ENCODE peak calls at places on chromosomes 12 and 14, in five cellular contexts. O is KG1, D is NCI-H748 treated with DMSO at 0.1 percent for 48 hours, P is SHP77, M is DMS53. S is an unnamed sample.

GRCh38 chr14:58133739-58134138 is 18.3 kb downstream of the ARMH4 start:
- DNase-seq in M (peak; percentile 15), O (no peak), D (no peak), P (no peak), S (no peak)

GRCh38 chr12:20455001-20455706 is 86.8 kb downstream of the PDE3A start:
- DNase-seq in M (no peak), P (no peak), D (no peak), O (no peak), S (no peak)

GRCh38 chr12:84822541-84822940 is 90.1 kb downstream of the SLC6A15 start:
- DNase-seq in O (no peak), D (no peak), M (no peak), P (no peak), S (no peak)

GRCh38 chr14:64728106-64728505 is 23.9 kb downstream of the PLEKHG3 start:
- DNase-seq in P (no peak), O (no peak), D (no peak), M (no peak), S (no peak)

GRCh38 chr12:112868459-112869041 is 38.2 kb upstream of the OAS1 start:
- DNase-seq in O (no peak), M (peak; percentile 41), D (no peak), P (no peak), S (peak; percentile 33)

GRCh38 chr14:104215706-104216334 is 77.4 kb downstream of the KIF26A start:
- DNase-seq in O (no peak), D (no peak), M (no peak), P (no peak), S (no peak)

GRCh38 chr14:74825008-74825407 is 50.9 kb downstream of the PROX2 start:
- DNase-seq in D (no peak), O (no peak), P (no peak), M (no peak), S (no peak)

GRCh38 chr12:106123551-106123991 is 15.2 kb downstream of the NUAK1 start:
- DNase-seq in M (no peak), P (no peak), D (no peak), O (no peak), S (no peak)

GRCh38 chr12:116434155-116435065 is 124.8 kb upstream of the MAP1LC3B2 start:
- DNase-seq in O (no peak), D (no peak), P (peak; percentile 18), M (peak; percentile 85), S (peak; percentile 52)

GRCh38 chr12:1552171-1552570 is 42.2 kb downstream of the FBXL14 start:
- DNase-seq in M (no peak), O (no peak), D (no peak), P (no peak), S (no peak)

GRCh38 chr12:55728185-55728931 is 451 bp downstream of the CD63 start:
- DNase-seq in D (peak; percentile 22), M (peak; percentile 76), O (no peak), P (peak; percentile 13), S (peak; percentile 45)

GRCh38 chr14:67837011-67837624 is 17.5 kb downstream of the RAD51B start:
- DNase-seq in D (no peak), O (peak; percentile 53), M (peak; percentile 78), P (peak; percentile 58), S (peak; percentile 74)

GRCh38 chr14:69355955-69356321 is 42.2 kb downstream of the ERH start:
- DNase-seq in P (no peak), M (no peak), O (no peak), D (no peak), S (no peak)

GRCh38 chr12:124904306-124905098 is 9.9 kb downstream of the UBC start:
- DNase-seq in O (no peak), M (peak; percentile 90), D (no peak), P (peak; percentile 59), S (peak; percentile 87)

GRCh38 chr12:89236748-89237428 is 115.4 kb downstream of the DUSP6 start:
- DNase-seq in O (no peak), D (no peak), M (peak; percentile 91), P (no peak), S (peak; percentile 92)

GRCh38 chr14:106620368-106620767 is 1094.0 kb downstream of the TMEM121 start:
- DNase-seq in P (no peak), D (no peak), O (no peak), M (no peak), S (no peak)

GRCh38 chr12:24109381-24110039 is 160.0 kb upstream of the SOX5 start:
- DNase-seq in M (peak; percentile 98), D (peak; percentile 28), P (no peak), O (no peak), S (peak; percentile 10)

GRCh38 chr14:63901434-63902085 is 48.8 kb downstream of the SYNE2 start:
- DNase-seq in M (no peak), D (no peak), P (no peak), O (peak; percentile 48), S (no peak)

GRCh38 chr14:58077621-58078020 is 74.4 kb downstream of the ARMH4 start:
- DNase-seq in O (no peak), D (no peak), M (no peak), P (no peak), S (no peak)

GRCh38 chr14:89855961-89856360 is 98.6 kb downstream of the EFCAB11 start:
- DNase-seq in D (no peak), O (no peak), M (no peak), P (no peak), S (no peak)

GRCh38 chr12:27965966-27966365 is 6.6 kb downstream of the PTHLH start:
- DNase-seq in D (no peak), O (no peak), P (no peak), M (peak; percentile 44), S (no peak)

GRCh38 chr12:120252071-120252906 is 13.2 kb downstream of the PXN start:
- DNase-seq in D (no peak), O (no peak), M (no peak), P (no peak), S (no peak)

GRCh38 chr12:6200266-6201198 is at the start of gene CD9:
- DNase-seq in M (peak; percentile 86), P (no peak), D (peak; percentile 12), O (no peak), S (peak; percentile 66)

GRCh38 chr12:3493225-3494049 is 2.4 kb downstream of the PRMT8 start:
- DNase-seq in D (peak; percentile 12), P (peak; percentile 32), O (no peak), M (peak; percentile 97), S (no peak)

GRCh38 chr14:105622329-105622955 is 96.1 kb downstream of the TMEM121 start:
- DNase-seq in D (no peak), O (no peak), M (no peak), P (no peak), S (no peak)

GRCh38 chr12:51721281-51721940 is 127.1 kb downstream of the FIGNL2 start:
- DNase-seq in M (no peak), D (no peak), P (no peak), O (no peak), S (no peak)

GRCh38 chr14:66003082-66003740 is 483.0 kb upstream of the CCDC196 start:
- DNase-seq in P (no peak), O (no peak), M (no peak), D (no peak), S (no peak)

GRCh38 chr14:101062065-101062450 is 158.5 kb upstream of the RTL1 start:
- DNase-seq in P (no peak), D (no peak), M (no peak), O (no peak), S (no peak)

GRCh38 chr14:38089123-38089522 is 118.6 kb upstream of the SSTR1 start:
- DNase-seq in P (no peak), O (no peak), D (no peak), M (no peak), S (no peak)

GRCh38 chr14:75697371-75697770 is 36.3 kb downstream of the TTLL5 start:
- DNase-seq in O (no peak), P (no peak), D (no peak), M (no peak), S (no peak)

GRCh38 chr12:6703631-6704030 is 3.0 kb upstream of the PIANP start:
- DNase-seq in D (no peak), M (peak; percentile 92), O (no peak), P (peak; percentile 44), S (no peak)

GRCh38 chr12:31896514-31897039 is 62.6 kb upstream of the RESF1 start:
- DNase-seq in O (peak; percentile 81), D (no peak), M (no peak), P (no peak), S (peak; percentile 33)